ENCODE peak calls at places on chromosomes 11 and 22, in five cellular contexts. L is heart left ventricle, G is IMR-90, Z is HCT116, O is uterus. J is an unnamed sample.

GRCh38 chr22:34236527-34236926 is 316.3 kb upstream of the LARGE1 start:
- DNase-seq in L (peak), G (no peak), Z (no peak), O (no peak), J (no peak)

GRCh38 chr11:9664276-9665171 is 647 bp downstream of the SWAP70 start:
- DNase-seq in L (peak), G (peak), Z (no peak), O (peak), J (peak)

GRCh38 chr11:58444285-58444684 is 2.2 kb upstream of the OR5B12 start:
- DNase-seq in L (no peak), G (no peak), Z (no peak), O (no peak), J (no peak)

GRCh38 chr11:125348141-125348651 is 147.9 kb downstream of the FEZ1 start:
- DNase-seq in L (peak), G (no peak), Z (no peak), O (no peak), J (no peak)

GRCh38 chr11:127110542-127110941 is 110.0 kb upstream of the KIRREL3 start:
- DNase-seq in L (no peak), G (no peak), Z (no peak), O (no peak), J (no peak)

GRCh38 chr11:3123316-3123715 is 41.8 kb downstream of the OSBPL5 start:
- DNase-seq in L (peak), G (no peak), Z (no peak), O (peak), J (no peak)

GRCh38 chr22:17581056-17581455 is 17.8 kb downstream of the SLC25A18 start:
- DNase-seq in L (no peak), G (no peak), Z (no peak), O (no peak), J (no peak)

GRCh38 chr11:67048515-67048914 is 8.1 kb upstream of the RHOD start:
- DNase-seq in L (no peak), G (no peak), Z (no peak), O (no peak), J (no peak)

GRCh38 chr22:19179472-19180048 is 1.0 kb upstream of the SLC25A1 start:
- DNase-seq in L (peak), G (peak), Z (peak), O (peak), J (peak)

GRCh38 chr22:30655532-30655931 is 12.1 kb downstream of the DUSP18 start:
- DNase-seq in L (no peak), G (no peak), Z (no peak), O (no peak), J (no peak)

GRCh38 chr11:69443138-69443967 is 38.1 kb upstream of the LINC01488 start:
- DNase-seq in L (peak), G (peak), Z (peak), O (peak), J (peak)
- TF ChIP-seq POLR2A in L (peak), G (peak), Z (peak), O (no peak), J (peak)

GRCh38 chr11:118872403-118872821 is 11.3 kb upstream of the CXCR5 start:
- DNase-seq in L (no peak), G (no peak), Z (no peak), O (no peak), J (no peak)

GRCh38 chr11:118873804-118874203 is 9.9 kb upstream of the CXCR5 start:
- DNase-seq in L (no peak), G (no peak), Z (no peak), O (no peak), J (no peak)

GRCh38 chr11:118876261-118876660 is 7.4 kb upstream of the CXCR5 start:
- DNase-seq in L (no peak), G (no peak), Z (no peak), O (no peak), J (no peak)

GRCh38 chr11:118868659-118869058 is 15.0 kb upstream of the CXCR5 start:
- DNase-seq in L (no peak), G (no peak), Z (no peak), O (no peak), J (no peak)

DNA sequence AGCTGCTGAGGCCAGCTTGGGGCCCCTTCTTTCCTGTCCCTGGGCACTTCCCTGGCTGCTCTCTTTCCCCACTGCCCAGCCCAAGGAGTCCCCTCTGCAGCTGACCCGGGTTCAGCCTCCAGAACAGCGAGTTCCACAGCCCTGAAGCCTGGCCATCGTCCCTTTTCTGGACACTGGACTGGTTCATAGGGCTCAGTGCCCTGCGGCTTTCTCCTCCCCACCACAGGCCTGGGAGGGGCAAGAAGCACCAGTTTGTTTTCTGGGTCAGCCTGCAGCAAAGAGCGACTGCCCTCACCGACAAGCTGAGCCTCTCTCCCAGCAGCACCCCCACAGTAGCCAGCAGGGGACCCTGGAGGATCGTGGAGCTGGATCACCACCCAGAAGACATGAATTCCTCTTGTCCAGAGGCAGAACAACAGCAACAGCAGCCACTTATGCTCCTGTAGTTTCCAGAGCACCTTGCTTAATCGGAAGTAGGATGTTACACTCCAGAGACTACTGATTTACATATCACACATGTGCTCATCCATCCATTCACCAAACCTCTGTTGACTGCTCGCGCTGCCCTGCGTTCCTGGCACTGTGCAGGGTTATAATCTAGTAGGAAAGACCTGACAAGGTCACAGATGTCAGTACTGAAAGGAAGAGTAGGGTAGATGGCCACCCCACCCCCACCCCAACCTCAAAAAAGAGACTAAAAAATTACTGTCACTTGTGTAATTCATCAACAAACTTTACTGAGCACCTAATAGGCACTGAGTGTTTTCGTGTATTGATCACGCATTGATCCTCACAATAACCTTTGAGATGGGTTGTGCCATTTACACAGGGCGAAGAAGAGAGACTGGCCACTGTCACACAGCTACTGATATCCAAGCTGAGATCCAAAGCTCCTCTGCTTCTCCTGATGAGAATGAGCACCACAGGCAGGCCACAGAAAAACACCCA is 13.0 kb upstream of the CXCR5 start:
- DNase-seq in L (peak), G (peak), Z (no peak), O (peak), J (no peak)
- TF ChIP-seq POLR2A in L (no peak), G (no peak), Z (no peak), O (no peak), J (no peak)

DNA sequence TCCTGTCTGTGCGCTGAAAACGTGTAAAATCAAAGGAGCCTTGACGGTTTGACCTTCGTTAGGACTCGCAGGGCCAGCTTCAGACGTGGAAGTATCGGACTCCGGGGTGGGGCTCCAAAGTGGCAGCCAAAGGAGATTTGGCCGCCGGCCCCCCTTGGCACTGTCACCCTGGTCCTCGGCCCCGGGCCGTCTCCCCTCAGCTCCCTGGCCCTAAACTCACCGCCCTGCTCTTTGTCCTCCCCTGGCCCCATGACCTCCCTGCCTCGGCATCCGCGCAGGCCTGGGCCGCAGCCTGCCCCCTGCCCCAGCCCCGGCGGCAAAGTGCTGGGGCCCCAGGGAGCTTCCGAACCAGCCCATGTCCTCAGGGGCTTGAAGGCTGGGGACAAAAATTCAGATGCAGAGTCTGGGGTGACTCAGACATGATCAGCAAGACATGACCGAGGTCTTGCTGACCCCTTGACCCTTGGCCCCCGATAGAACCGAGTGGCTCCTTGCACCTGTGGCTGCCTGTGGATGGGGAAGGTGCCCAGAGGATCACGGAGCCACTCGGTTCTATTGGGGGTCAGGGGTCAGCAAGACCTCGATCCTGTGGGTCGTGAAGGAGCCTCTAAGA is 6.9 kb upstream of the PHRF1 start:
- DNase-seq in L (peak), G (no peak), Z (no peak), O (no peak), J (no peak)
- TF ChIP-seq POLR2A in L (no peak), G (no peak), Z (no peak), O (no peak), J (no peak)

DNA sequence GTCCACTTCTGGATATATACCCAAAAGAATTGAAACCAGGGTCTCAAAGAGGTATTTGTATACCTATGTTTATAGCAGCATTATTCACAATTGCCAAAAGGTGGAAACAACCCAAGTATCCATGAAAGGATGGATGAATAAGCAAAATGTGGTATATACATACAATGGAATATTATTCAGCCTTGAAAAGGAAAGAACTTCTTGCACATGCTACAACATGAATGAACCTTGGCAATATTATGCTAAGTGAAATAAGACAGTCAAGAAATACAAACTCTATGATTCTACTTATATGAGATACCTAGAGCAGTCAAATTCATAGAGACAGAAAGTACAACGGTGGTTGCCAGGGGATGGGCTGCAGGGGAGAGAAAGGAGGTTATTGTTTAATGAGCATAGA is 21.6 kb upstream of the PAK1 start:
- DNase-seq in L (no peak), G (no peak), Z (no peak), O (no peak), J (no peak)
- TF ChIP-seq POLR2A in L (no peak), G (no peak), Z (no peak), O (no peak), J (no peak)

DNA sequence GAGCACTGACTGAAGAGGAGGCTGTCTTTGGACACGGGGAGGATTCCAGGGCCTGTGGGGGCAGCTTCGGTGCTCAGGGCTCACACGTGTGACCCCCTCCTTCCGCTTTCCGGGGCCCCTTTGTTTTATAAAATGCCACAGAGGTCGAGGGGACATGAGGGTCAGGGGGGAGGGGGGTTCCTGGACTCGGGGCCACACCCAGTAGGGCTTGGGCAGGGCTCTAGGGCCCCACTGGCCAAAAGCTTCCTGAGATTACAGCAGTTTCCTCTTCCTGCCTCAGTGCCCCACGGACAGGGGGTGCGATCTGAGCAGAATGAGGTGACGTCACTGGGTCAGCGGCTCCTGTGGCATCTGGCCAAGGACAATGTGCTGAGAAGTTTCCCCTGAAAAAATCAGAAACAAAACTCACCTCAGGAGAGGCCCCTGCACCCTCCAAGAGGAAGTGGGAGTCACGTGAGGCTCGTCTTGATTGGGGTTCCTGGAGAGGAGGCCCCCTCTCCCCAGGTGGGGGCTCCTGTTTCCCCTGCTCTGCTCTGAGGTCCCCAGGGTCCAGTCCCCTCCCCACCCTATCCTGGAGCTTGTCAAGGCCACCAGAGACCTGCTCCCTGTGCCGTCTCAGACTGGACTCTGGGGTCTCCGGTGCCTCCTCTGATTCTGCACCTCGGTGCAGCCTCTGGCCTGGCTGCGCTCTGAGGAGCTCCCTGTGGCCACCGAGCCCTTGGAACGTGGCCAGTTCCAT is 6.4 kb upstream of the IFITM3 start:
- DNase-seq in L (peak), G (peak), Z (no peak), O (peak), J (peak)
- TF ChIP-seq POLR2A in L (peak), G (no peak), Z (no peak), O (peak), J (no peak)

GRCh38 chr11:94128746-94129504 is at the start of gene PANX1:
- DNase-seq in L (peak), G (peak), Z (peak), O (peak), J (peak)
- TF ChIP-seq POLR2A in L (peak), G (peak), Z (peak), O (peak), J (peak)